ENCODE peak calls at places on chromosome 16, in eight cellular contexts. D, P, S, J, G, U, Z and N are unnamed samples.

GRCh38 chr16:11334831-11335404 is 10.3 kb upstream of the RMI2 start:
- DNase-seq in G (no peak), S (no peak), D (no peak), P (no peak), J (no peak), Z (no peak), U (no peak), N (no peak)

GRCh38 chr16:47141773-47142468 is 1.8 kb downstream of the NETO2 start:
- DNase-seq in Z (peak; percentile 83), G (peak; percentile 78), U (peak; percentile 93), J (peak; percentile 84), P (peak; percentile 86), S (peak; percentile 36), D (peak; percentile 82), N (peak; percentile 83)

GRCh38 chr16:918068-918467 is 52.7 kb downstream of the LMF1 start:
- DNase-seq in J (no peak), P (no peak), G (no peak), U (no peak), Z (no peak), S (no peak), D (no peak), N (no peak)

GRCh38 chr16:67939507-67940435 is 3.1 kb upstream of the PSMB10 start:
- DNase-seq in U (no peak), D (no peak), S (no peak), Z (no peak), G (peak; percentile 80), J (no peak), P (no peak), N (no peak)

GRCh38 chr16:74608381-74608780 is 1.5 kb upstream of the GLG1 start:
- DNase-seq in Z (no peak), G (no peak), U (no peak), D (no peak), S (no peak), J (no peak), P (no peak), N (no peak)

GRCh38 chr16:47774661-47775060 is 313.5 kb downstream of the PHKB start:
- DNase-seq in G (peak; percentile 58), Z (peak; percentile 11), U (peak; percentile 67), J (no peak), D (no peak), P (peak; percentile 34), S (no peak), N (peak; percentile 4)

GRCh38 chr16:29820730-29821662 is 734 bp downstream of the MVP start:
- DNase-seq in U (peak; percentile 81), P (no peak), Z (no peak), J (peak; percentile 73), S (no peak), G (peak; percentile 86), D (peak; percentile 77), N (no peak)

GRCh38 chr16:71895679-71896385 is 501 bp downstream of the IST1 start:
- DNase-seq in Z (peak; percentile 51), S (no peak), P (peak; percentile 39), J (peak; percentile 46), G (peak; percentile 37), U (peak; percentile 35), D (peak; percentile 61), N (peak; percentile 50)

GRCh38 chr16:27973678-27974077 is 89.8 kb downstream of the GSG1L start:
- DNase-seq in P (no peak), D (no peak), G (no peak), J (no peak), S (no peak), U (no peak), Z (no peak), N (peak; percentile 18)

GRCh38 chr16:11133344-11133921 is 122.6 kb downstream of the SOCS1 start:
- DNase-seq in S (no peak), G (peak; percentile 94), J (peak; percentile 92), P (peak; percentile 92), Z (peak; percentile 98), D (no peak), U (peak; percentile 77), N (no peak)

GRCh38 chr16:89323120-89323960 is 105.8 kb downstream of the ZNF778 start:
- DNase-seq in Z (no peak), J (no peak), S (no peak), D (no peak), U (no peak), P (no peak), G (no peak), N (no peak)

GRCh38 chr16:50573947-50574751 is 26.0 kb downstream of the NKD1 start:
- DNase-seq in Z (no peak), G (no peak), U (no peak), D (no peak), P (no peak), J (no peak), S (no peak), N (no peak)

GRCh38 chr16:31187808-31188189 is 7.9 kb downstream of the FUS start:
- DNase-seq in G (no peak), U (no peak), D (no peak), S (no peak), J (no peak), Z (no peak), P (no peak), N (no peak)

GRCh38 chr16:1426734-1427451 is 4.0 kb upstream of the PERCC1 start:
- DNase-seq in U (no peak), D (no peak), S (no peak), J (no peak), Z (no peak), G (no peak), P (no peak), N (no peak)

GRCh38 chr16:48384982-48385271 is 286 bp downstream of the SIAH1 start:
- DNase-seq in J (peak; percentile 39), Z (peak; percentile 33), D (no peak), G (no peak), U (no peak), S (no peak), P (no peak), N (no peak)

GRCh38 chr16:85400305-85401205 is 212.6 kb upstream of the GSE1 start:
- DNase-seq in U (no peak), S (no peak), D (no peak), G (no peak), Z (no peak), P (no peak), J (no peak), N (no peak)

GRCh38 chr16:901715-902601 is 68.8 kb downstream of the LMF1 start:
- DNase-seq in U (no peak), G (no peak), D (no peak), P (no peak), Z (no peak), J (no peak), S (no peak), N (no peak)

GRCh38 chr16:15857779-15858560 is 1.1 kb upstream of the MYH11 start:
- DNase-seq in U (peak; percentile 14), Z (peak; percentile 61), J (no peak), G (peak; percentile 27), D (peak; percentile 38), P (peak; percentile 2), S (no peak), N (peak; percentile 34)

GRCh38 chr16:79966226-79966625 is 365.7 kb upstream of the MAF start:
- DNase-seq in D (no peak), U (no peak), S (no peak), G (no peak), Z (no peak), P (no peak), J (no peak), N (no peak)

GRCh38 chr16:69329369-69330285 is 761 bp downstream of the PDF start:
- DNase-seq in G (no peak), P (peak; percentile 34), U (peak; percentile 68), Z (peak; percentile 26), D (no peak), S (no peak), J (no peak), N (peak; percentile 34)

GRCh38 chr16:53695070-53695469 is 8.6 kb downstream of the RPGRIP1L start:
- DNase-seq in P (peak; percentile 44), S (no peak), D (no peak), J (no peak), G (no peak), Z (peak; percentile 94), U (no peak), N (no peak)

GRCh38 chr16:23061669-23062068 is 87.6 kb downstream of the USP31 start:
- DNase-seq in P (peak; percentile 15), D (no peak), J (no peak), G (no peak), Z (peak; percentile 57), U (no peak), S (no peak), N (no peak)

GRCh38 chr16:11224096-11224893 is 31.7 kb downstream of the SOCS1 start:
- DNase-seq in G (peak; percentile 71), Z (no peak), U (no peak), S (no peak), D (no peak), P (no peak), J (no peak), N (no peak)

GRCh38 chr16:9077001-9077809 is 14.2 kb upstream of the HAPSTR1 start:
- DNase-seq in S (no peak), G (no peak), J (peak; percentile 59), Z (peak; percentile 89), P (peak; percentile 96), D (no peak), U (no peak), N (no peak)

GRCh38 chr16:64094992-64095579 is 1026.8 kb downstream of the CDH11 start:
- DNase-seq in U (no peak), S (no peak), P (peak; percentile 39), D (no peak), G (no peak), Z (peak; percentile 58), J (no peak), N (no peak)

GRCh38 chr16:2874032-2874431 is 9.0 kb upstream of the FLYWCH2 start:
- DNase-seq in U (no peak), D (no peak), J (no peak), G (no peak), S (no peak), Z (no peak), P (no peak), N (no peak)
- TF ChIP-seq CTCF in U (no peak), D (no peak), J (no peak), G (no peak), S (no peak), Z (no peak), P (no peak), N (no peak)

GRCh38 chr16:56874800-56875199 is 9.8 kb downstream of the SLC12A3 start:
- DNase-seq in S (no peak), P (no peak), Z (peak; percentile 73), U (no peak), G (no peak), D (no peak), J (no peak), N (no peak)
- TF ChIP-seq CTCF in S (no peak), P (no peak), Z (no peak), U (no peak), G (no peak), D (no peak), J (no peak), N (no peak)

DNA sequence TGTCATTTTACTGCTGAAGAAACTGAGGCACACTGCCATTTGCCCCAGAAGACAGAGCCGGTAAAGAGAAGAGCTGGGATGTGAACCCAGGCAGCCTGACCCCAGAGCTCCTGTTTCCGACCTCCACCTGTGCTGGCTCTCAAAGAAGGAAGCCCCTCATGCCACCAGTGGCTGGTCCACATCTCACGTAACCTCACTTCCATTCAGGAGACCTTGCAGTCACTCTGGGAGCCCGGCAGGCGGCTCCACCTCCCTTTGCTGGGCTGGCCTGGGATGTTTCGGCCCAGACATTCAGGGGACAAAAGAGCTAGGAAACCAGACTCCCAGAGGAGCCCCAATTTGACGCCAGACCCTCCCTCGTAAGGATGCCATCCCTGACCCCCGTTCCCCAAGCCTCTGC is 2.9 kb downstream of the TAF1C start:
- DNase-seq in S (no peak), D (peak; percentile 69), J (no peak), G (no peak), Z (no peak), P (no peak), U (no peak), N (no peak)
- TF ChIP-seq CTCF in S (no peak), D (peak; percentile 61), J (no peak), G (no peak), Z (no peak), P (peak; percentile 28), U (no peak), N (no peak)

GRCh38 chr16:66740010-66740409 is 11.4 kb downstream of the DYNC1LI2 start:
- DNase-seq in D (peak; percentile 80), P (no peak), S (no peak), G (no peak), U (no peak), Z (no peak), J (peak; percentile 49), N (peak; percentile 39)
- TF ChIP-seq CTCF in D (peak; percentile 63), P (peak; percentile 72), S (no peak), G (peak; percentile 60), U (peak; percentile 69), Z (peak; percentile 66), J (peak; percentile 38), N (peak; percentile 88)